ENCODE peak calls at places on chromosomes 11 and 22, in ten cellular contexts. Z is activated effector memory CD4-positive, alpha-beta T cell treated with anti-CD3 and anti-CD28 coated beads, Interleukin-2, amount 50 U/mL, for 16 hours; A is sigmoid colon; D is stimulated activated CD4-positive, alpha-beta T cell treated with anti-CD3 and anti-CD28 coated beads, Interleukin-4, amount 100 ng/mL, for 1 hour; O is left cardiac atrium; N is thoracic aorta; K is KBM-7; B is AG09309; L is central memory CD4-positive, alpha-beta T cell; P is upper lobe of right lung. Q is an unnamed sample.

GRCh38 chr11:95776859-95777258 is 12.7 kb downstream of the FAM76B start:
- DNase-seq in Z (no peak), A (no peak), D (no peak), O (no peak), N (no peak), K (no peak), B (no peak), L (no peak), P (no peak), Q (no peak)

GRCh38 chr11:64153831-64154230 is 12.1 kb downstream of the MACROD1 start:
- DNase-seq in Z (no peak), A (no peak), D (no peak), O (no peak), N (no peak), K (no peak), B (no peak), L (no peak), P (no peak), Q (no peak)

GRCh38 chr11:35033011-35033410 is 106.0 kb upstream of the CD44 start:
- DNase-seq in Z (no peak), A (no peak), D (no peak), O (no peak), N (no peak), K (no peak), B (no peak), L (no peak), P (peak), Q (no peak)

GRCh38 chr11:96205460-96205809 is 137.6 kb downstream of the MAML2 start:
- DNase-seq in Z (no peak), A (no peak), D (no peak), O (no peak), N (no peak), K (no peak), B (no peak), L (no peak), P (no peak), Q (no peak)

GRCh38 chr11:47541070-47541469 is 11.9 kb downstream of the CELF1 start:
- DNase-seq in Z (no peak), A (no peak), D (no peak), O (no peak), N (no peak), K (no peak), B (no peak), L (no peak), P (no peak), Q (no peak)

GRCh38 chr11:47433157-47433556 is 6.9 kb upstream of the PSMC3 start:
- DNase-seq in Z (no peak), A (no peak), D (no peak), O (no peak), N (no peak), K (no peak), B (peak), L (no peak), P (no peak), Q (no peak)

GRCh38 chr22:24996420-24996952 is 44.0 kb downstream of the KIAA1671 start:
- DNase-seq in Z (no peak), A (no peak), D (no peak), O (peak), N (no peak), K (no peak), B (no peak), L (no peak), P (no peak), Q (no peak)

GRCh38 chr22:48376936-48377335 is 1450.7 kb downstream of the BRD1 start:
- DNase-seq in Z (peak), A (peak), D (no peak), O (no peak), N (no peak), K (no peak), B (no peak), L (no peak), P (no peak), Q (peak)

GRCh38 chr11:72637926-72638325 is 36.3 kb downstream of the PDE2A start:
- DNase-seq in Z (no peak), A (no peak), D (no peak), O (no peak), N (no peak), K (no peak), B (no peak), L (no peak), P (no peak), Q (no peak)

GRCh38 chr11:112249871-112250590 is 10.6 kb downstream of the PLET1 start:
- DNase-seq in Z (no peak), A (no peak), D (no peak), O (no peak), N (no peak), K (no peak), B (no peak), L (no peak), P (no peak), Q (no peak)

GRCh38 chr11:85123752-85124231 is 503.4 kb downstream of the DLG2 start:
- DNase-seq in Z (no peak), A (no peak), D (no peak), O (no peak), N (no peak), K (no peak), B (no peak), L (no peak), P (no peak), Q (no peak)

GRCh38 chr22:17920145-17920605 is 104.2 kb downstream of the MICAL3 start:
- DNase-seq in Z (no peak), A (no peak), D (no peak), O (peak), N (no peak), K (no peak), B (no peak), L (no peak), P (no peak), Q (no peak)

GRCh38 chr11:66875376-66875775 is 18.5 kb downstream of the LRFN4 start:
- DNase-seq in Z (no peak), A (no peak), D (no peak), O (no peak), N (no peak), K (no peak), B (no peak), L (no peak), P (no peak), Q (no peak)

GRCh38 chr22:22802346-22802970 is 85.2 kb upstream of the IGLL5 start:
- DNase-seq in Z (peak), A (no peak), D (peak), O (no peak), N (no peak), K (peak), B (no peak), L (peak), P (no peak), Q (no peak)

GRCh38 chr11:2923446-2924375 is 5.5 kb downstream of the PHLDA2 start:
- DNase-seq in Z (no peak), A (no peak), D (no peak), O (no peak), N (no peak), K (no peak), B (no peak), L (no peak), P (no peak), Q (no peak)

GRCh38 chr11:65274734-65275682 is 13.2 kb downstream of the POLA2 start:
- DNase-seq in Z (peak), A (peak), D (peak), O (peak), N (peak), K (peak), B (peak), L (peak), P (peak), Q (no peak)

GRCh38 chr22:20216863-20217499 is 51.1 kb downstream of the RTN4R start:
- DNase-seq in Z (no peak), A (no peak), D (no peak), O (no peak), N (no peak), K (no peak), B (no peak), L (no peak), P (no peak), Q (no peak)

GRCh38 chr11:88508808-88509581 is 171.5 kb upstream of the CTSC start:
- DNase-seq in Z (peak), A (no peak), D (peak), O (peak), N (no peak), K (no peak), B (no peak), L (no peak), P (peak), Q (no peak)

GRCh38 chr11:112334381-112334780 is 73.7 kb upstream of the PLET1 start:
- DNase-seq in Z (no peak), A (no peak), D (no peak), O (no peak), N (no peak), K (peak), B (no peak), L (no peak), P (no peak), Q (no peak)

GRCh38 chr11:126917531-126918204 is 82.9 kb downstream of the KIRREL3 start:
- DNase-seq in Z (no peak), A (no peak), D (no peak), O (no peak), N (no peak), K (no peak), B (peak), L (no peak), P (no peak), Q (no peak)

GRCh38 chr11:98099371-98099770 is 921.4 kb upstream of the CNTN5 start:
- DNase-seq in Z (no peak), A (no peak), D (no peak), O (no peak), N (no peak), K (no peak), B (no peak), L (no peak), P (no peak), Q (no peak)

GRCh38 chr22:50070366-50070765 is 12.3 kb upstream of the TTLL8 start:
- DNase-seq in Z (no peak), A (no peak), D (no peak), O (no peak), N (no peak), K (no peak), B (no peak), L (no peak), P (no peak), Q (no peak)

GRCh38 chr11:14308114-14308896 is 50.7 kb downstream of the RRAS2 start:
- DNase-seq in Z (no peak), A (no peak), D (no peak), O (no peak), N (no peak), K (peak), B (no peak), L (peak), P (no peak), Q (no peak)